ENCODE peak calls at places on chromosomes 3 and 15, in six cellular contexts. J is CD4-positive, alpha-beta T cell; V is heart left ventricle; R is neural progenitor cell; X is RWPE1; D is heart right ventricle. G is an unnamed sample.
A peak's percentile ranks its signal among the peaks of the same experiment; 100 is the strongest.

GRCh38 chr3:111967071-111967470 is 11.8 kb upstream of the ABHD10 start:
- DNase-seq in V (no peak), J (no peak), X (no peak), D (no peak), R (no peak), G (no peak)

GRCh38 chr15:70466895-70467529 is 296.3 kb downstream of the UACA start:
- DNase-seq in V (peak; percentile 39), R (peak; percentile 68), J (peak; percentile 45), D (peak; percentile 35), X (peak; percentile 60), G (peak; percentile 83)

GRCh38 chr15:31733424-31733823 is 296.9 kb upstream of the CHRNA7 start:
- DNase-seq in D (no peak), X (no peak), V (no peak), J (no peak), R (no peak), G (no peak)

GRCh38 chr3:134677196-134677986 is 26.6 kb upstream of the KY start:
- DNase-seq in V (peak; percentile 45), X (no peak), R (peak; percentile 52), J (no peak), D (peak; percentile 41), G (peak; percentile 92)

GRCh38 chr3:42638339-42638842 is 15.1 kb upstream of the ZBTB47 start:
- DNase-seq in R (no peak), V (no peak), D (no peak), X (no peak), J (no peak), G (no peak)

GRCh38 chr3:194396897-194397756 is 1.9 kb downstream of the GP5 start:
- DNase-seq in R (no peak), V (no peak), J (peak; percentile 25), X (no peak), D (no peak), G (peak; percentile 82)

GRCh38 chr3:143831208-143831607 is 17.1 kb downstream of the SLC9A9 start:
- DNase-seq in R (no peak), V (no peak), D (no peak), X (no peak), J (no peak), G (no peak)

GRCh38 chr3:186519021-186519658 is 25.0 kb downstream of the CRYGS start:
- DNase-seq in V (no peak), X (no peak), J (peak; percentile 59), R (no peak), D (no peak), G (no peak)

GRCh38 chr3:66991478-66991877 is 6.6 kb upstream of the KBTBD8 start:
- DNase-seq in R (no peak), X (no peak), J (no peak), V (no peak), D (no peak), G (no peak)

GRCh38 chr3:184857099-184857498 is 45.1 kb downstream of the VPS8 start:
- DNase-seq in D (no peak), R (no peak), J (no peak), X (no peak), V (no peak), G (no peak)

GRCh38 chr3:157087398-157088132 is 72.4 kb downstream of the CCNL1 start:
- DNase-seq in J (no peak), D (no peak), X (peak; percentile 60), V (no peak), R (no peak), G (no peak)

GRCh38 chr3:14007006-14007405 is 117.7 kb downstream of the CHCHD4 start:
- DNase-seq in R (no peak), D (no peak), X (no peak), V (no peak), J (no peak), G (no peak)

GRCh38 chr15:69813881-69814280 is 283.8 kb downstream of the TLE3 start:
- DNase-seq in R (no peak), D (no peak), X (no peak), J (no peak), V (no peak), G (no peak)

GRCh38 chr3:11195721-11196332 is 41.5 kb downstream of the HRH1 start:
- DNase-seq in D (no peak), R (peak; percentile 47), J (no peak), V (no peak), X (no peak), G (peak; percentile 68)

GRCh38 chr15:73908030-73908821 is 18.0 kb upstream of the LOXL1 start:
- DNase-seq in D (peak; percentile 83), V (peak; percentile 84), J (peak; percentile 67), R (peak; percentile 90), X (peak; percentile 72), G (peak; percentile 97)

GRCh38 chr3:62421275-62421674 is 47.9 kb upstream of the FEZF2 start:
- DNase-seq in X (no peak), R (no peak), V (no peak), J (no peak), D (no peak), G (no peak)

GRCh38 chr3:62416109-62416508 is 42.8 kb upstream of the FEZF2 start:
- DNase-seq in V (no peak), X (no peak), D (no peak), J (no peak), R (peak; percentile 61), G (no peak)

GRCh38 chr3:62414786-62415185 is 41.4 kb upstream of the FEZF2 start:
- DNase-seq in R (peak; percentile 86), D (no peak), J (no peak), X (no peak), V (no peak), G (peak; percentile 79)

DNA sequence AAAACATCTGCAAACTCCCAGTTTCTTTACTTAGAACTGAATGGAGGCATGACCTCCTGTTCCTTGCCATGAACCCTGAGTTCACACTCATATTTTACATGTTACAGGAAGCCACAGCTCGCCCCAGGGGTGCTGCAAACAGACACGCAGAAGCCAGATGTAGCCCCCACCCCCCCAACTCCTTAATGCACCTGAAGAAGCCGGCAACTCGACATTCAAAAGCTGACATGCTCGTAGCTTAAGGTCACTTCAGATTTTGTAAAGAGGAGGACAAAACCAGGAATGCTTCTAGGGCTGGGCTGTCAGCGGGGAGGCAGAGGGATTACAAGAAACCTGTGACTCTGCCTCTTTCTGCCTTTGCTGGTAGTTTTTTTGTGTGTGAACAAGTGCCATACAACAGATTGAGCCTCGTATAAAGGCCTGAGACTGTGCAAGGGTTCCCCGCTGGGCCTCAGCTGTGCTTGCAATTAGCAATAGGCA is 42.0 kb upstream of the FEZF2 start:
- DNase-seq in V (no peak), X (no peak), J (no peak), R (peak; percentile 98), D (no peak), G (peak; percentile 89)
- H3K27ac ChIP-seq in V (no peak overlapping the region), X (no peak overlapping the region), J (no peak overlapping the region), R (peak overlapping the region; percentile 30), D (no peak overlapping the region), G (peak overlapping the region; percentile 82)

GRCh38 chr15:71802770-71803169 is 7.6 kb upstream of the NR2E3 start:
- DNase-seq in V (no peak), R (peak; percentile 47), D (no peak), J (no peak), X (no peak), G (peak; percentile 87)
- TF ChIP-seq CTCF in V (peak; percentile 26), R (peak; percentile 55), D (peak; percentile 9), J (no peak), X (no peak), G (peak; percentile 85)

GRCh38 chr3:29430558-29430971 is 149.7 kb downstream of the RBMS3 start:
- DNase-seq in X (no peak), R (peak; percentile 42), D (no peak), V (no peak), J (no peak), G (no peak)

GRCh38 chr3:29426302-29427226 is 145.7 kb downstream of the RBMS3 start:
- DNase-seq in J (no peak), R (no peak), D (no peak), X (no peak), V (no peak), G (no peak)

GRCh38 chr3:29427266-29428103 is 146.6 kb downstream of the RBMS3 start:
- DNase-seq in D (peak; percentile 29), V (peak; percentile 41), X (no peak), R (no peak), J (no peak), G (no peak)

DNA sequence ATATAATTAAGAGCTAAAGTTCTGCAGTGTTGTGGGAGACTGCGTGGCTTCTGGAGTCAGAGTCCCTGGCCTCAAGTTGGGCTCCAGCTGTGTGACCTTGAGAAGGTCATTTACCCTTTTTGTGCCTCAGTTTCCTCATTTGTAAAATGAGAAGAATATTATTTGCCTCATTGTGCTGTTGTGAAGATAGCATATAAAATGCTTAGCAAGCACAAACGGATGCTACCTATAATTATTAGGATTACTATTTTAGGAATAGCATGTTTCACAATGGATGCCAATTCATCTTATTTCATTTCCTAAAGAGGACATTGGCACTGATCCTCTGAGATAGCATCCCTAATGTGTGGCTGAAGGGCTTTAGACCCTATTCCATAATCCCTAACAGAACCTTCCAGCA is 148.2 kb downstream of the RBMS3 start:
- DNase-seq in R (no peak), D (no peak), X (no peak), V (no peak), J (no peak), G (no peak)
- H3K27ac ChIP-seq in R (no peak overlapping the region), D (no peak overlapping the region), X (no peak overlapping the region), V (no peak overlapping the region), J (no peak overlapping the region), G (no peak overlapping the region)

DNA sequence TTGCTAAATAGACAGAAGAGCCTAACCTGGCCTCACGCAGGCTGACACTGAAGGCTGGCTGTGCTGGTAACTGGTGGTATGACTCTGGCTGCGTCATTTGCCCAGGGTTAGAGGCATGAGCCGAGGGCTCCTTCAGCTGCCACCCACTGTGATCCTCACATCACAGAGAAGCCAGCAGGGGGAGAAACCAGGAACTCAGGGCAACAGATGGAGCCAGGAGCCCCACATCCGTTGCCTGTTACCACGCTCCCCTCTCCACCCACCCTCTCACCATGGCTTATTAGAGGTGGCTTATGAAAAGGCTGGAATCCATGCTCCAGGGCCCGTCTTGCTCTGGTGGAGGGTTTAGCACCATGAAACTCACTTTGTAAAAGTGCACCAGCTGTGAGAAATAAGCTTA is 60.7 kb downstream of the ASB7 start:
- DNase-seq in R (peak; percentile 76), V (no peak), X (peak; percentile 36), D (no peak), J (no peak), G (peak; percentile 87)
- TF ChIP-seq CTCF in R (peak; percentile 37), V (no peak), X (no peak), D (no peak), J (no peak), G (peak; percentile 71)

GRCh38 chr3:24294150-24294549 is 200.5 kb downstream of the THRB start:
- DNase-seq in R (no peak), X (no peak), J (no peak), D (no peak), V (no peak), G (no peak)

GRCh38 chr3:24299236-24299635 is 195.4 kb downstream of the THRB start:
- DNase-seq in X (peak; percentile 11), J (no peak), V (no peak), R (no peak), D (no peak), G (no peak)

GRCh38 chr3:24299801-24300626 is 194.6 kb downstream of the THRB start:
- DNase-seq in J (no peak), V (no peak), X (peak; percentile 26), R (no peak), D (no peak), G (no peak)

GRCh38 chr3:24300949-24301348 is 193.7 kb downstream of the THRB start:
- DNase-seq in J (no peak), V (no peak), X (no peak), D (no peak), R (no peak), G (no peak)

GRCh38 chr3:24296441-24297205 is 198.0 kb downstream of the THRB start:
- DNase-seq in X (no peak), R (peak; percentile 16), D (no peak), J (no peak), V (no peak), G (no peak)
- H3K27ac ChIP-seq in X (no peak overlapping the region), R (no peak overlapping the region), D (no peak overlapping the region), J (no peak overlapping the region), V (peak overlapping the region; percentile 76), G (no peak overlapping the region)

GRCh38 chr3:161854232-161854771 is 357.7 kb downstream of the OTOL1 start:
- DNase-seq in V (no peak), J (no peak), D (no peak), R (peak; percentile 33), X (peak; percentile 64), G (peak; percentile 87)
- TF ChIP-seq CTCF in V (no peak), J (no peak), D (no peak), R (peak; percentile 55), X (no peak), G (peak; percentile 74)